ENCODE peak calls at places on chromosomes 12 and 14, in six cellular contexts. U is activated CD8-positive, alpha-beta memory T cell treated with anti-CD3 and anti-CD28 coated beads, Interleukin-2, amount 50 U/mL, for 4 hours; X is HFF-Myc; Q is naive thymus-derived CD8-positive, alpha-beta T cell; S is body of pancreas; R is mammary epithelial cell. B is an unnamed sample.

GRCh38 chr12:62466018-62466595 is 519 bp upstream of the MON2 start:
- DNase-seq in U (no peak), X (no peak), Q (peak), S (peak), R (peak), B (peak)

GRCh38 chr14:87690076-87690661 is 302.8 kb downstream of the GALC start:
- DNase-seq in U (no peak), X (no peak), Q (no peak), S (no peak), R (no peak), B (no peak)

GRCh38 chr14:33014710-33015109 is 76.0 kb downstream of the NPAS3 start:
- DNase-seq in U (no peak), X (no peak), Q (no peak), S (no peak), R (no peak), B (no peak)

GRCh38 chr14:76647699-76648298 is 113.5 kb upstream of the VASH1 start:
- DNase-seq in U (no peak), X (peak), Q (peak), S (peak), R (peak), B (peak)

GRCh38 chr12:130357241-130357640 is 19.6 kb downstream of the PIWIL1 start:
- DNase-seq in U (no peak), X (no peak), Q (no peak), S (no peak), R (no peak), B (no peak)

GRCh38 chr12:31999692-32000091 is 40.5 kb downstream of the RESF1 start:
- DNase-seq in U (no peak), X (no peak), Q (no peak), S (no peak), R (no peak), B (no peak)

GRCh38 chr14:97444248-97444647 is 647.1 kb downstream of the VRK1 start:
- DNase-seq in U (no peak), X (no peak), Q (no peak), S (no peak), R (no peak), B (no peak)

GRCh38 chr12:116818341-116818856 is 62.8 kb downstream of the HRK start:
- DNase-seq in U (peak), X (no peak), Q (peak), S (peak), R (no peak), B (no peak)

GRCh38 chr14:71362920-71363584 is 455.8 kb downstream of the PCNX1 start:
- DNase-seq in U (no peak), X (no peak), Q (no peak), S (no peak), R (peak), B (no peak)

GRCh38 chr12:991350-992278 is 591 bp downstream of the ERC1 start:
- DNase-seq in U (no peak), X (no peak), Q (peak), S (no peak), R (peak), B (no peak)

GRCh38 chr12:114933428-114934160 is 249.6 kb upstream of the TBX3 start:
- DNase-seq in U (no peak), X (no peak), Q (no peak), S (no peak), R (peak), B (no peak)

GRCh38 chr12:57694459-57695019 is 607 bp downstream of the OS9 start:
- DNase-seq in U (no peak), X (no peak), Q (peak), S (no peak), R (peak), B (peak)

B was measured in Calu3.